ENCODE peak calls at places on chromosomes 3 and 15, in nine cellular contexts. W, A, M, P, V, Y, Z, E and K are unnamed samples.
A peak's percentile ranks its signal among the peaks of the same experiment; 100 is the strongest.

GRCh38 chr15:46331546-46331945 is 696.7 kb downstream of the SQOR start:
- DNase-seq in W (no peak), A (no peak), M (no peak), P (no peak), V (no peak), Y (no peak), Z (no peak), E (no peak), K (no peak)

GRCh38 chr3:37861540-37862051 is at the start of gene CTDSPL:
- DNase-seq in W (peak; percentile 6), A (peak; percentile 67), M (peak; percentile 80), P (peak; percentile 67), V (peak; percentile 69), Y (no peak), Z (peak; percentile 49), E (no peak), K (peak; percentile 21)

GRCh38 chr15:92839696-92840095 is 60.4 kb upstream of the CHD2 start:
- DNase-seq in W (no peak), A (no peak), M (no peak), P (no peak), V (no peak), Y (no peak), Z (peak; percentile 56), E (no peak), K (no peak)

GRCh38 chr15:96416934-96417759 is 86.6 kb downstream of the NR2F2 start:
- DNase-seq in W (no peak), A (no peak), M (no peak), P (no peak), V (no peak), Y (no peak), Z (no peak), E (no peak), K (no peak)

GRCh38 chr3:32435911-32436815 is 44.5 kb downstream of the CMTM7 start:
- DNase-seq in W (no peak), A (no peak), M (no peak), P (no peak), V (no peak), Y (no peak), Z (no peak), E (no peak), K (no peak)

GRCh38 chr15:39239562-39239961 is 341.3 kb upstream of the THBS1 start:
- DNase-seq in W (no peak), A (no peak), M (no peak), P (no peak), V (no peak), Y (no peak), Z (no peak), E (no peak), K (no peak)

GRCh38 chr3:104628185-104628789 is 738.4 kb upstream of the ALCAM start:
- DNase-seq in W (no peak), A (peak; percentile 34), M (no peak), P (no peak), V (peak; percentile 53), Y (peak; percentile 2), Z (peak; percentile 51), E (no peak), K (peak; percentile 21)

GRCh38 chr3:140972833-140973232 is 31.2 kb downstream of the SLC25A36 start:
- DNase-seq in W (no peak), A (peak; percentile 11), M (no peak), P (no peak), V (peak; percentile 18), Y (no peak), Z (no peak), E (no peak), K (peak; percentile 8)

GRCh38 chr3:136078421-136079364 is 113.2 kb downstream of the PPP2R3A start:
- DNase-seq in W (no peak), A (no peak), M (no peak), P (no peak), V (peak; percentile 21), Y (no peak), Z (peak; percentile 43), E (no peak), K (peak; percentile 26)

GRCh38 chr15:28021281-28022039 is 77.7 kb downstream of the OCA2 start:
- DNase-seq in W (no peak), A (peak; percentile 45), M (no peak), P (no peak), V (no peak), Y (no peak), Z (peak; percentile 25), E (no peak), K (peak; percentile 4)

GRCh38 chr3:127790009-127790533 is 32.2 kb downstream of the MGLL start:
- DNase-seq in W (no peak), A (no peak), M (peak; percentile 10), P (no peak), V (no peak), Y (no peak), Z (no peak), E (no peak), K (no peak)

GRCh38 chr3:73759290-73759689 is 134.5 kb upstream of the PDZRN3 start:
- DNase-seq in W (no peak), A (no peak), M (no peak), P (no peak), V (peak; percentile 25), Y (no peak), Z (no peak), E (no peak), K (no peak)

GRCh38 chr15:101091080-101092017 is 160.5 kb downstream of the CHSY1 start:
- DNase-seq in W (no peak), A (no peak), M (peak; percentile 85), P (no peak), V (peak; percentile 80), Y (no peak), Z (no peak), E (no peak), K (no peak)

GRCh38 chr3:98612996-98613517 is 19.6 kb upstream of the CPOX start:
- DNase-seq in W (no peak), A (no peak), M (peak; percentile 56), P (no peak), V (no peak), Y (no peak), Z (no peak), E (no peak), K (no peak)

GRCh38 chr3:130395916-130396315 is 50.4 kb downstream of the COL6A5 start:
- DNase-seq in W (no peak), A (no peak), M (no peak), P (no peak), V (peak; percentile 72), Y (no peak), Z (no peak), E (no peak), K (no peak)

GRCh38 chr3:126355777-126356372 is 1.3 kb downstream of the KLF15 start:
- DNase-seq in W (no peak), A (peak; percentile 80), M (peak; percentile 94), P (peak; percentile 99), V (peak; percentile 97), Y (no peak), Z (peak; percentile 61), E (peak; percentile 13), K (peak; percentile 9)